ENCODE peak calls at places on chromosomes 13 and 19, in six cellular contexts. K, N, O, Z, S and D are unnamed samples.
A peak's percentile ranks its signal among the peaks of the same experiment; 100 is the strongest.

GRCh38 chr13:86608739-86609138 is 809.5 kb upstream of the SLITRK6 start:
- DNase-seq in O (no peak), K (no peak), S (no peak), Z (no peak), N (no peak), D (no peak)

GRCh38 chr19:1408300-1409203 is 1.2 kb downstream of the DAZAP1 start:
- DNase-seq in S (peak; percentile 77), K (peak; percentile 84), O (peak; percentile 66), N (peak; percentile 59), Z (peak; percentile 35), D (peak; percentile 57)

GRCh38 chr19:897442-898039 is 4.3 kb downstream of the RNU6-9 start:
- DNase-seq in K (no peak), Z (no peak), O (no peak), S (no peak), N (no peak), D (no peak)

GRCh38 chr13:45060062-45060461 is 60.2 kb upstream of the GTF2F2 start:
- DNase-seq in Z (no peak), S (no peak), N (no peak), O (no peak), K (no peak), D (no peak)

GRCh38 chr13:44364601-44365000 is 9.0 kb upstream of the SERP2 start:
- DNase-seq in S (no peak), Z (peak; percentile 51), K (no peak), O (no peak), N (no peak), D (no peak)

GRCh38 chr19:6002591-6002990 is 24.7 kb upstream of the RANBP3 start:
- DNase-seq in Z (no peak), K (no peak), N (no peak), S (no peak), O (no peak), D (no peak)

GRCh38 chr13:102333320-102334181 is 68.3 kb downstream of the FGF14 start:
- DNase-seq in Z (no peak), K (no peak), S (no peak), N (no peak), O (no peak), D (no peak)

GRCh38 chr13:27794921-27795717 is 2.8 kb downstream of the GSX1 start:
- DNase-seq in Z (no peak), N (no peak), S (no peak), O (no peak), K (no peak), D (no peak)

GRCh38 chr13:79282976-79283375 is 123.1 kb downstream of the RBM26 start:
- DNase-seq in N (no peak), Z (no peak), S (no peak), O (no peak), K (no peak), D (no peak)

GRCh38 chr13:78339927-78340326 is 263.4 kb downstream of the POU4F1 start:
- DNase-seq in K (no peak), Z (no peak), O (no peak), N (peak; percentile 15), S (no peak), D (no peak)

DNA sequence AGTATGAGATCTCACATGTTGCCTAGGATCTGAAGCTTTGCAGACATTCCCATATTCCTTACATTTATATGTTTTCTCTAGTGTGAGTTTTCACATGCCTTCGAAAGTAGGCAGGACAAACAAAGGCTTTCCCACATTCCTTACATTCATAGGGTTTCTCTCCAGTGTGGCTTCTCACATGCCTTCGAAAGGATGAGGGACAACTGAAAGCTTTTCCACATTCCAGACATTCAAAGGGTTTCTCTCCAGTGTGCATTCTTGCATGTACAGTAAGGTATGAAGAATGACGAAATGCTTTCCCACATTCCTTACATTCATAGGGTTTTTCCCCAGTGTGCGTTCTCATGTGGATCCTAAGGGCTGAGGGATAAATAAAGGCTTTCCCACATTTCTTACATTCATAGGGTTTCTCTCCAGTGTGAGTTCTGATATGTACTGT is 14.2 kb downstream of the ZNF699 start:
- DNase-seq in Z (no peak), K (no peak), N (no peak), S (no peak), O (no peak), D (no peak)
- H3K9me3 ChIP-seq in Z (peaks cover 86% of the 10 kb centered on the region), K (peaks cover 95% of the 10 kb centered on the region), N (peaks cover 100% of the 10 kb centered on the region), S (peaks cover 92% of the 10 kb centered on the region), O (peaks cover 100% of the 10 kb centered on the region), D (peaks cover 60% of the 10 kb centered on the region)

DNA sequence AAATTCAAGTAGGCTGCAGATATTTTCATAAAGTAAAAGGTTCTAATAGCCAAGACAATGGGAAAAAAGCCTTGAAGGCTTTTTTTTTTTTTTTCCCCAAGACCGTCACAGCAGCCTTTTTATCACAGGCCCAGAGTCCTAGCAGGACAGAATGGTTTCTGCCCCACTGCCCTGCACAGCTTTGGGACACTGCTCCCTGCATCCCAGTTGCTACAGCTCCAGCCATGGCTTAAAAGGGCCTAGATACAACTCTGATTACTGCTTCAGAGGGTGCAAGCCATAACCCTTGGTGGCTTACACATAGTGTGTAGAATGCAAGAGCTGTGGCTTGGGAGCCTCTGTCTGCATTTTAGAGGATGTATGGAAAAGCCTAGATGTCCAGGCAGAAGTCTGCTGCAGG is 1362.8 kb downstream of the SLITRK5 start:
- DNase-seq in S (no peak), O (no peak), N (no peak), Z (no peak), K (no peak), D (no peak)
- H3K9me3 ChIP-seq in S (no peaks in the 10 kb centered on the region), O (no peaks in the 10 kb centered on the region), N (peaks cover 26% of the 10 kb centered on the region), Z (peaks cover 4% of the 10 kb centered on the region), K (peaks cover 6% of the 10 kb centered on the region), D (no peaks in the 10 kb centered on the region)

GRCh38 chr19:42360787-42361544 is 29.1 kb downstream of the CNFN start:
- DNase-seq in K (no peak), Z (peak; percentile 29), O (no peak), S (no peak), N (no peak), D (no peak)
- H3K9me3 ChIP-seq in K (no peaks in the 10 kb centered on the region), Z (peaks cover 3% of the 10 kb centered on the region), O (peaks cover 8% of the 10 kb centered on the region), S (peaks cover 3% of the 10 kb centered on the region), N (peaks cover 16% of the 10 kb centered on the region), D (no peaks in the 10 kb centered on the region)

GRCh38 chr19:21908066-21908465 is 72.1 kb upstream of the ZNF43 start:
- DNase-seq in N (no peak), K (no peak), S (no peak), Z (no peak), O (no peak), D (no peak)
- H3K9me3 ChIP-seq in N (peaks cover 17% of the 10 kb centered on the region), K (no peaks in the 10 kb centered on the region), S (no peaks in the 10 kb centered on the region), Z (no peaks in the 10 kb centered on the region), O (no peaks in the 10 kb centered on the region), D (peaks cover 2% of the 10 kb centered on the region)

DNA sequence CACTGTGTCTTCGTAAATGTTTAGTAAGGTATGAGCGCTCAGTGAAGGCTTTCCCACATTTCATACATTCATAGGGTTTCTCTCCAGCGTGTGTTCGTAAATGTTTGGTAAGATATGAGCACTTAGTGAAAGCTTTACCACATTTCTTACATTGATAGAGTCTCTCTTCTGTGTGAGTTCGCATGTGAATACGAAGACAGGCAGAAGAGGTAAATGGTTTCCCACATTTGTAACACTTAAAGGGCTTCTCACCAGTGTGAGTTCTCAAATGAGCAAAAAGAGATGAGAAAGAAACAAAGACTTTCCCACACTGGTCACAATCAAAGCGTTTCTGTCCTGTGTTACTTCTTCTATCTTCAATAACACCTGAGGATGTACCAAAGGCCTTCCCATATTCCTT is 31.3 kb downstream of the ZNF560 start:
- DNase-seq in K (no peak), S (no peak), O (no peak), Z (no peak), N (no peak), D (no peak)
- H3K9me3 ChIP-seq in K (peaks cover 55% of the 10 kb centered on the region), S (peaks cover 39% of the 10 kb centered on the region), O (peaks cover 61% of the 10 kb centered on the region), Z (peaks cover 42% of the 10 kb centered on the region), N (peaks cover 88% of the 10 kb centered on the region), D (peaks cover 18% of the 10 kb centered on the region)

GRCh38 chr19:53355739-53356138 is 9.8 kb upstream of the ZNF525 start:
- DNase-seq in S (no peak), Z (no peak), N (no peak), K (no peak), O (no peak), D (no peak)
- H3K9me3 ChIP-seq in S (peaks cover 79% of the 10 kb centered on the region), Z (peaks cover 65% of the 10 kb centered on the region), N (peaks cover 94% of the 10 kb centered on the region), K (peaks cover 69% of the 10 kb centered on the region), O (peaks cover 78% of the 10 kb centered on the region), D (peaks cover 23% of the 10 kb centered on the region)

GRCh38 chr19:23054456-23054855 is 51.5 kb upstream of the ZNF728 start:
- DNase-seq in S (no peak), K (no peak), N (no peak), Z (no peak), O (no peak), D (no peak)
- H3K9me3 ChIP-seq in S (no peaks in the 10 kb centered on the region), K (no peaks in the 10 kb centered on the region), N (no peaks in the 10 kb centered on the region), Z (no peaks in the 10 kb centered on the region), O (no peaks in the 10 kb centered on the region), D (no peaks in the 10 kb centered on the region)